ENCODE peak calls at places on chromosomes 2 and 18, in four cellular contexts. C is OCI-LY7, Y is right atrium auricular region, F is prostate gland. W is an unnamed sample.

GRCh38 chr2:135870571-135870970 is 5.7 kb downstream of the MCM6 start:
- DNase-seq in C (no peak), Y (no peak), F (no peak), W (no peak)

GRCh38 chr2:175811966-175812365 is 190.1 kb downstream of the LNPK start:
- DNase-seq in C (no peak), Y (no peak), F (no peak), W (no peak)

GRCh38 chr2:176063958-176064357 is 19.8 kb downstream of the EVX2 start:
- DNase-seq in C (no peak), Y (no peak), F (no peak), W (no peak)

GRCh38 chr2:219897456-219897855 is 270.0 kb downstream of the SLC4A3 start:
- DNase-seq in C (no peak), Y (no peak), F (no peak), W (no peak)

GRCh38 chr2:164782323-164782722 is 59.3 kb downstream of the COBLL1 start:
- DNase-seq in C (no peak), Y (no peak), F (no peak), W (peak; percentile 45)

GRCh38 chr2:237581751-237582746 is 8.5 kb downstream of the RAB17 start:
- DNase-seq in C (peak; percentile 62), Y (peak; percentile 88), F (peak; percentile 83), W (peak; percentile 48)

GRCh38 chr2:83162421-83162820 is 1296.7 kb downstream of the SUCLG1 start:
- DNase-seq in C (no peak), Y (no peak), F (no peak), W (no peak)

GRCh38 chr2:206004004-206004693 is 81.8 kb downstream of the INO80D start:
- DNase-seq in C (peak; percentile 22), Y (no peak), F (no peak), W (no peak)

GRCh38 chr2:187091664-187092063 is 242.7 kb upstream of the ZSWIM2 start:
- DNase-seq in C (no peak), Y (no peak), F (no peak), W (no peak)

GRCh38 chr2:77105008-77105407 is 417.2 kb downstream of the LRRTM4 start:
- DNase-seq in C (no peak), Y (no peak), F (no peak), W (no peak)

GRCh38 chr2:29615183-29615582 is 306.2 kb downstream of the ALK start:
- DNase-seq in C (no peak), Y (no peak), F (no peak), W (no peak)

GRCh38 chr18:48142994-48143393 is 212.5 kb upstream of the SMAD2 start:
- DNase-seq in C (peak; percentile 26), Y (no peak), F (no peak), W (no peak)

GRCh38 chr2:112640467-112640799 is 5.3 kb upstream of the SLC20A1 start:
- DNase-seq in C (no peak), Y (no peak), F (no peak), W (no peak)

DNA sequence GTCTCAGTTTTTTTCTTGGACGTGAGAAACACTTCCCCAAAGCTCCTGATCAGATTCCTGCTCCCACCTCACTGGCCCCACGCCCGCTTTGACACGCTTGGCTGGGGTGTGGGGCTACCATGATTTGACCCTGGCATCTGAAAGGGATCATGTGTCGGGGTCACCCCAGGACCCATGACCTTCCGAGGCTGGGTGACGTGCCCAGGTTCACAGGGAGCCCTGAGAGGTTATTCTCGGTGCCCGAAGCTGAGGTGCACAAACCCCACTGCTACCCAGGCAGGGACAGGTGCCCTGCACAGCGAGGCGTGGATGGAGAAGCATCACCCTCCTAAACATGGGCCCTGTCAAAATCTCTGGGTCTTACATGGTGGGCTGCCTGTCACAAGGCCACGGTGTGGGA is 404.1 kb downstream of the GALR1 start:
- DNase-seq in C (no peak), Y (no peak), F (no peak), W (no peak)
- H3K9me3 ChIP-seq in C (no peaks in the 10 kb centered on the region), Y (no peaks in the 10 kb centered on the region), F (no peaks in the 10 kb centered on the region), W (no peaks in the 10 kb centered on the region)

DNA sequence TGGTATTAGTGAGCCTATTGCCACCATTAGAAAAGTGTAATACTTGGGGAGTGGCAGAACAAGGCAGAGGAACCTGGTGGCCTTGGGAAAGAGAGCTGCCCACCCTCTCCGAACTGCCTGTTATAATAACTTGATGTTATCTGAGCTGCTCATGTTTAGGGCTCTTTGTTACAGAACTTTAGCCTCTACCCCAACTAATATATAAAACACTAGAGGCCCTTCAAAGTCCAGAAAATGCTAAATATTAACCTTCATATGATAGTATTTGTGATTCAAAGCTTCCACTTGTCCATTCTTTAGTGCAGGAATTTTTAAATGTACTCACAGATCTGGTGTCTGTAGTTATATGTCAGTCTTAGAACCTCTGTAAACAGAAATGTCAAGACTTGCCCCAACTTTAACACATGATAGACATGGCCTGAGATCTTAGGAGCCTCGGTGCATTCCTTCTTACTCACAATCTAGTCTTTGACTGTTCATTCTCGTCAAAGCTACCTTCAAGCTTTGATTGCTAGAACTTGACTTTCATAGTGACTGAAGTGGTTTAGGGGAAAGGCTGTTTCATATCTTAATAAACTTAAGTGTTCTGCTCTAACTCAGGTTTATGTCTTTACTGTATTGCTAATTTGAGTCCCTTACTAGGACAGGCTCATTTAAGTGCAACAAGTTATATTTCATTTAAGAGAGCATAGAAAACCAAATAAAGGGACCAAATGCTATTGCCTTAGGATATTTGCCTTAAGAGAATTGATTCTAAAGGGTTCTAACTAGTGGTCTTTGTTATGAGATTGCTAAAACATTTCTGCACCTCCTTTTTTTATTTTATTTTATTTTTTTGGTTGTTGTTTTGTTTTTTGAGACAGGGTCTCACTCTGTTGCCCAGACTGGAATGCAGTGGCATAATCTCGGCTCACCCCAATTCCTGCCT is 41.6 kb downstream of the DDX1 start:
- DNase-seq in C (no peak), Y (no peak), F (no peak), W (no peak)
- H3K4me3 ChIP-seq in C (no peak overlapping the region), Y (no peak overlapping the region), F (no peak overlapping the region), W (no peak overlapping the region)

GRCh38 chr2:204771693-204772092 is 226.4 kb downstream of the PARD3B start:
- DNase-seq in C (no peak), Y (no peak), F (no peak), W (no peak)
- H3K9me3 ChIP-seq in C (no peaks in the 10 kb centered on the region), Y (no peaks in the 10 kb centered on the region), F (no peaks in the 10 kb centered on the region), W (no peaks in the 10 kb centered on the region)

GRCh38 chr18:8704361-8705279 is 736 bp upstream of the MTCL1 start:
- DNase-seq in C (peak; percentile 91), Y (peak; percentile 81), F (peak; percentile 88), W (peak; percentile 85)
- H3K4me3 ChIP-seq in C (peak overlapping the region; percentile 67), Y (peak overlapping the region; percentile 70), F (peak overlapping the region; percentile 63), W (peak overlapping the region; percentile 15)

DNA sequence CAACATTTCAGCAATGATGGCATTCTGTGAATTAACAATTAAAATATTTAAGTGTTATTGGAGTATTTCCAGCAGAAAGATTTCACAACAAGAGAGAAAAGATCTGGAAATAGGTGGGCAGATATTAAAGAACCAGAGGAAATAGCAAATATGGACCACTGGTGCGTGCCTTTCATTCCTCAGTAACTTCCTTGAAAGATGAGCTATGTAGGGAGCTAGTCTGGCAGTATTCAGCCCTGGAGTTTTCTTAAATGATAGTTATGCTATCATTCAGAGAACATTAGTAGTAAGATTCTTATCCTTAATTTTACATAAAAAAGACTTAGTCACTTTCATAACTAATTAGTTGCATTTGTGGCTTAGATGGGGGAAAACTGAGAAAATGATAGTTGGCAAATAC is 41.5 kb downstream of the TANC1 start:
- DNase-seq in C (no peak), Y (no peak), F (no peak), W (no peak)
- H3K9me3 ChIP-seq in C (no peaks in the 10 kb centered on the region), Y (no peaks in the 10 kb centered on the region), F (no peaks in the 10 kb centered on the region), W (no peaks in the 10 kb centered on the region)

DNA sequence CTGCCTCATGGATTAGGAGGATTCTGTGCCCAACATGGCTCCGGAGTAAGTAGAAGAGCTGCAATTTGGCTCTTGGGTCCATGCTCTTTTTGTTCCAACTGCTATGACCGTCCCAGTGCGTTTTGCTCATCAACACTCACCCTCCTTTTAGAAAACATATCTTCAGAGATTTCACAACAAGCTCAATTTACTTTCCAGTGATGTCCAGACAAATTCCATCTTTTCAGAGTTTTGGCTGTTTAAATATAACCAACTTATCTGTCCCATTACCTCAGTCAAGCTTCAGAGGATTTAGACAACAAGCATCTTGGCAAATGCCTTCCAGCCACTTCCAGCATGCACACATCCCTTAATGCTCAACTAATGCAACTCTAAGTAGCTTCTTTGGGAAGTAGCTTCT is 6.9 kb upstream of the SLC14A2 start:
- DNase-seq in C (no peak), Y (no peak), F (no peak), W (no peak)
- H3K4me3 ChIP-seq in C (no peak overlapping the region), Y (no peak overlapping the region), F (no peak overlapping the region), W (no peak overlapping the region)

DNA sequence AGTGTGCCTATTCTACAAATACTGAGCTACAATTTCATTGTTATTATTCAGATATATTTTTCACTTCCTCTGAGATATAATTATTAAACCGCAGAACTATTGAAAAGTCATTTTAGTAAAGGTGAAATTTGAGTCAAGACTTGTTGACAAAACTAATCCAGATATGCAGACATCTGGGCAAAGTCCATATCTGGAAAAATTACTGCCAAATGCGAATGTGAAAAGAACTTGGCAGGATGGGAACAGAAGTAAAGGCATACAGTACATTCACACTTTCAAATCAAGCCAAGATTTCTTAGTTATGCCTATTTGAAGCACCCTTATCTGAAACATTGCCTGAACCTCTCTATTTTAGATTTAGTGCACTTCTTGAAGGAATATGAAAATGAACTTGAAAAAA is 923.6 kb downstream of the CCDC85A start:
- DNase-seq in C (no peak), Y (no peak), F (no peak), W (no peak)
- H3K9me3 ChIP-seq in C (no peaks in the 10 kb centered on the region), Y (peaks cover 9% of the 10 kb centered on the region), F (no peaks in the 10 kb centered on the region), W (no peaks in the 10 kb centered on the region)

GRCh38 chr2:10436711-10437110 is 11.4 kb downstream of the ODC1 start:
- DNase-seq in C (no peak), Y (no peak), F (no peak), W (no peak)

GRCh38 chr2:10438688-10439087 is 9.4 kb downstream of the ODC1 start:
- DNase-seq in C (no peak), Y (no peak), F (no peak), W (no peak)

GRCh38 chr2:10439185-10439879 is 8.8 kb downstream of the ODC1 start:
- DNase-seq in C (no peak), Y (no peak), F (no peak), W (no peak)

GRCh38 chr2:10439971-10440370 is 8.2 kb downstream of the ODC1 start:
- DNase-seq in C (no peak), Y (no peak), F (no peak), W (no peak)

GRCh38 chr2:10437806-10438205 is 10.3 kb downstream of the ODC1 start:
- DNase-seq in C (no peak), Y (no peak), F (no peak), W (no peak)
- H3K4me3 ChIP-seq in C (no peak overlapping the region), Y (no peak overlapping the region), F (no peak overlapping the region), W (no peak overlapping the region)

W was measured in adrenal gland.